ENCODE peak calls at places on chromosomes 2 and 18, in seven cellular contexts. One of them, this sample, is unnamed. For H3K4me1, the result is how much of the 10 kb centered on the place peaks cover.

GRCh38 chr18:9386872-9387271 is 52.3 kb downstream of the TWSG1 start:
- DNase-seq in testis: no peak
- DNase-seq in cardiac muscle cell: no peak
- DNase-seq in A549: no peak
- DNase-seq in HCT116: no peak
- DNase-seq in hepatocyte: no peak
- DNase-seq in psoas muscle: no peak
- DNase-seq in this sample: no peak

GRCh38 chr2:136008205-136008865 is 22.9 kb upstream of the DARS1 start:
- DNase-seq in hepatocyte: no peak
- DNase-seq in HCT116: no peak
- DNase-seq in A549: no peak
- DNase-seq in testis: peak
- DNase-seq in cardiac muscle cell: no peak
- DNase-seq in psoas muscle: peak
- DNase-seq in this sample: peak

GRCh38 chr2:218010116-218010837 is 7.5 kb upstream of the TNS1 start:
- DNase-seq in HCT116: no peak
- DNase-seq in testis: peak
- DNase-seq in hepatocyte: peak
- DNase-seq in psoas muscle: peak
- DNase-seq in A549: peak
- DNase-seq in cardiac muscle cell: peak
- DNase-seq in this sample: peak

GRCh38 chr2:207253946-207254345 is 88.2 kb upstream of the KLF7 start:
- DNase-seq in hepatocyte: peak
- DNase-seq in testis: no peak
- DNase-seq in HCT116: no peak
- DNase-seq in A549: peak
- DNase-seq in cardiac muscle cell: no peak
- DNase-seq in psoas muscle: no peak
- DNase-seq in this sample: no peak

GRCh38 chr2:3625186-3625585 is 30.3 kb downstream of the COLEC11 start:
- DNase-seq in HCT116: no peak
- DNase-seq in cardiac muscle cell: no peak
- DNase-seq in A549: no peak
- DNase-seq in psoas muscle: no peak
- DNase-seq in hepatocyte: no peak
- DNase-seq in testis: peak
- DNase-seq in this sample: peak

GRCh38 chr2:85001595-85001994 is 30.6 kb downstream of the KCMF1 start:
- DNase-seq in A549: no peak
- DNase-seq in psoas muscle: no peak
- DNase-seq in HCT116: no peak
- DNase-seq in hepatocyte: no peak
- DNase-seq in cardiac muscle cell: no peak
- DNase-seq in testis: no peak
- DNase-seq in this sample: no peak

GRCh38 chr18:45049548-45050307 is 369.0 kb downstream of the SETBP1 start:
- DNase-seq in psoas muscle: no peak
- DNase-seq in hepatocyte: no peak
- DNase-seq in cardiac muscle cell: no peak
- DNase-seq in testis: no peak
- DNase-seq in HCT116: no peak
- DNase-seq in A549: no peak
- DNase-seq in this sample: no peak

GRCh38 chr2:122478108-122478507 is 722.7 kb downstream of the TSN start:
- DNase-seq in A549: no peak
- DNase-seq in hepatocyte: no peak
- DNase-seq in cardiac muscle cell: no peak
- DNase-seq in psoas muscle: no peak
- DNase-seq in testis: no peak
- DNase-seq in HCT116: no peak
- DNase-seq in this sample: no peak

GRCh38 chr2:70140978-70141753 is 49.7 kb downstream of the C2orf42 start:
- DNase-seq in hepatocyte: peak
- DNase-seq in cardiac muscle cell: no peak
- DNase-seq in A549: no peak
- DNase-seq in psoas muscle: peak
- DNase-seq in testis: peak
- DNase-seq in HCT116: peak
- DNase-seq in this sample: peak

GRCh38 chr2:191318729-191319078 is 73.5 kb downstream of the MYO1B start:
- DNase-seq in A549: peak
- DNase-seq in HCT116: peak
- DNase-seq in hepatocyte: peak
- DNase-seq in psoas muscle: no peak
- DNase-seq in testis: no peak
- DNase-seq in cardiac muscle cell: peak
- DNase-seq in this sample: no peak

GRCh38 chr2:21787931-21788330 is 664.2 kb downstream of the TDRD15 start:
- DNase-seq in psoas muscle: no peak
- DNase-seq in testis: no peak
- DNase-seq in cardiac muscle cell: no peak
- DNase-seq in hepatocyte: no peak
- DNase-seq in A549: no peak
- DNase-seq in HCT116: no peak
- DNase-seq in this sample: no peak

GRCh38 chr2:159921752-159922404 is 123.9 kb upstream of the CD302 start:
- DNase-seq in psoas muscle: peak
- DNase-seq in hepatocyte: peak
- DNase-seq in HCT116: peak
- DNase-seq in cardiac muscle cell: peak
- DNase-seq in A549: peak
- DNase-seq in testis: peak
- DNase-seq in this sample: peak

GRCh38 chr18:52992041-52992440 is 652.0 kb downstream of the DCC start:
- DNase-seq in A549: no peak
- DNase-seq in HCT116: no peak
- DNase-seq in hepatocyte: peak
- DNase-seq in testis: no peak
- DNase-seq in psoas muscle: no peak
- DNase-seq in cardiac muscle cell: peak
- DNase-seq in this sample: no peak

GRCh38 chr2:199603748-199604291 is 146.1 kb upstream of the SATB2 start:
- DNase-seq in HCT116: no peak
- DNase-seq in cardiac muscle cell: peak
- DNase-seq in psoas muscle: no peak
- DNase-seq in A549: no peak
- DNase-seq in testis: no peak
- DNase-seq in hepatocyte: no peak
- DNase-seq in this sample: no peak

GRCh38 chr2:20516646-20517341 is 69.9 kb downstream of the RHOB start:
- DNase-seq in A549: no peak
- DNase-seq in HCT116: peak
- DNase-seq in hepatocyte: no peak
- DNase-seq in testis: no peak
- DNase-seq in psoas muscle: no peak
- DNase-seq in cardiac muscle cell: no peak
- DNase-seq in this sample: no peak

GRCh38 chr2:233049194-233049761 is 10.9 kb upstream of the INPP5D start:
- DNase-seq in A549: no peak
- DNase-seq in psoas muscle: no peak
- DNase-seq in cardiac muscle cell: no peak
- DNase-seq in hepatocyte: no peak
- DNase-seq in testis: no peak
- DNase-seq in HCT116: no peak
- DNase-seq in this sample: no peak

GRCh38 chr2:109318150-109318948 is 189.3 kb downstream of the SH3RF3 start:
- DNase-seq in A549: no peak
- DNase-seq in cardiac muscle cell: no peak
- DNase-seq in testis: peak
- DNase-seq in HCT116: no peak
- DNase-seq in psoas muscle: peak
- DNase-seq in hepatocyte: peak
- DNase-seq in this sample: peak

GRCh38 chr2:101111262-101111838 is 39.8 kb downstream of the TBC1D8 start:
- DNase-seq in testis: no peak
- DNase-seq in HCT116: no peak
- DNase-seq in psoas muscle: no peak
- DNase-seq in hepatocyte: no peak
- DNase-seq in A549: no peak
- DNase-seq in cardiac muscle cell: no peak
- DNase-seq in this sample: no peak

GRCh38 chr2:182020319-182021055 is 34.8 kb downstream of the PPP1R1C start:
- DNase-seq in A549: no peak
- DNase-seq in testis: no peak
- DNase-seq in HCT116: no peak
- DNase-seq in psoas muscle: no peak
- DNase-seq in cardiac muscle cell: no peak
- DNase-seq in hepatocyte: no peak
- DNase-seq in this sample: no peak

GRCh38 chr2:109330056-109330455 is 201.1 kb downstream of the SH3RF3 start:
- DNase-seq in testis: no peak
- DNase-seq in hepatocyte: no peak
- DNase-seq in A549: no peak
- DNase-seq in psoas muscle: no peak
- DNase-seq in HCT116: no peak
- DNase-seq in cardiac muscle cell: no peak
- DNase-seq in this sample: no peak

GRCh38 chr18:35030234-35030989 is 10.8 kb upstream of the MAPRE2 start:
- DNase-seq in A549: no peak
- DNase-seq in hepatocyte: peak
- DNase-seq in cardiac muscle cell: no peak
- DNase-seq in testis: no peak
- DNase-seq in psoas muscle: no peak
- DNase-seq in HCT116: no peak
- DNase-seq in this sample: no peak

GRCh38 chr2:223835701-223836532 is 1.5 kb downstream of the AP1S3 start:
- DNase-seq in testis: no peak
- DNase-seq in cardiac muscle cell: no peak
- DNase-seq in A549: no peak
- DNase-seq in psoas muscle: no peak
- DNase-seq in HCT116: no peak
- DNase-seq in hepatocyte: peak
- DNase-seq in this sample: no peak

GRCh38 chr2:61179701-61180639 is 18.0 kb downstream of the C2orf74 start:
- DNase-seq in testis: peak
- DNase-seq in hepatocyte: peak
- DNase-seq in A549: no peak
- DNase-seq in psoas muscle: peak
- DNase-seq in HCT116: no peak
- DNase-seq in cardiac muscle cell: peak
- DNase-seq in this sample: peak

GRCh38 chr2:57902578-57902977 is 144.0 kb upstream of the VRK2 start:
- DNase-seq in HCT116: no peak
- DNase-seq in A549: no peak
- DNase-seq in testis: no peak
- DNase-seq in psoas muscle: no peak
- DNase-seq in hepatocyte: no peak
- DNase-seq in cardiac muscle cell: no peak
- DNase-seq in this sample: no peak
- H3K4me3 ChIP-seq in HCT116: no peak
- H3K4me3 ChIP-seq in A549: no peak
- H3K4me3 ChIP-seq in testis: no peak
- H3K4me3 ChIP-seq in psoas muscle: no peak
- H3K4me3 ChIP-seq in hepatocyte: no peak
- H3K4me3 ChIP-seq in cardiac muscle cell: no peak
- H3K4me3 ChIP-seq in this sample: no peak

DNA sequence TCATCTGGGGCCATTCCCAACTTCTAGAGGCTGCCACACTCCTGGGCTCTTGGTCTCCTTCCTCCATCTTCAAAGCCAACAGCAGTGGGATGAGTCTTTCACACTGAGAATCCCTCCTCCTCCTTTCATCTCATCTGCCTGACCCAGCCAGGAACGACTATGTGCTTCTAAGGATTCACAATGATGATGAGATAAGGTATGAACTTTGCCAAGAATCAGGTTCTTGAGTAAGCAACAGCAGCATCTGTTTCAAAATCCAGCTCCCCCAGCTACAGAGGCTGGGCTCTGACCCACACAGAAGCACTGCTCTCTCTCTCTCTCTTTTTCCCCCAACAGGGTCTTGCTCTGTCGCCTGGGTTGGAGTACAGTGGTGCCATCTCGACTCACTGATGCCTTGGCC is 46.4 kb downstream of the TIMM21 start:
- DNase-seq in A549: no peak
- DNase-seq in cardiac muscle cell: no peak
- DNase-seq in hepatocyte: no peak
- DNase-seq in testis: no peak
- DNase-seq in HCT116: no peak
- DNase-seq in psoas muscle: no peak
- DNase-seq in this sample: no peak
- TF ChIP-seq CTCF in A549: no peak
- TF ChIP-seq CTCF in cardiac muscle cell: no peak
- TF ChIP-seq CTCF in hepatocyte: no peak
- TF ChIP-seq CTCF in testis: no peak
- TF ChIP-seq CTCF in HCT116: no peak
- TF ChIP-seq CTCF in psoas muscle: no peak
- TF ChIP-seq CTCF in this sample: no peak

GRCh38 chr2:105375001-105375561 is 23.8 kb downstream of the FHL2 start:
- DNase-seq in psoas muscle: no peak
- DNase-seq in hepatocyte: no peak
- DNase-seq in cardiac muscle cell: no peak
- DNase-seq in A549: no peak
- DNase-seq in testis: peak
- DNase-seq in HCT116: no peak
- DNase-seq in this sample: peak

GRCh38 chr2:105373895-105374401 is 24.9 kb downstream of the FHL2 start:
- DNase-seq in cardiac muscle cell: no peak
- DNase-seq in A549: no peak
- DNase-seq in testis: no peak
- DNase-seq in psoas muscle: no peak
- DNase-seq in HCT116: no peak
- DNase-seq in hepatocyte: no peak
- DNase-seq in this sample: no peak

GRCh38 chr2:105377871-105378270 is 21.0 kb downstream of the FHL2 start:
- DNase-seq in testis: no peak
- DNase-seq in A549: no peak
- DNase-seq in hepatocyte: no peak
- DNase-seq in cardiac muscle cell: no peak
- DNase-seq in HCT116: no peak
- DNase-seq in psoas muscle: no peak
- DNase-seq in this sample: no peak

GRCh38 chr2:105376789-105377231 is 22.0 kb downstream of the FHL2 start:
- DNase-seq in hepatocyte: no peak
- DNase-seq in cardiac muscle cell: no peak
- DNase-seq in HCT116: no peak
- DNase-seq in psoas muscle: no peak
- DNase-seq in testis: no peak
- DNase-seq in A549: no peak
- DNase-seq in this sample: no peak

DNA sequence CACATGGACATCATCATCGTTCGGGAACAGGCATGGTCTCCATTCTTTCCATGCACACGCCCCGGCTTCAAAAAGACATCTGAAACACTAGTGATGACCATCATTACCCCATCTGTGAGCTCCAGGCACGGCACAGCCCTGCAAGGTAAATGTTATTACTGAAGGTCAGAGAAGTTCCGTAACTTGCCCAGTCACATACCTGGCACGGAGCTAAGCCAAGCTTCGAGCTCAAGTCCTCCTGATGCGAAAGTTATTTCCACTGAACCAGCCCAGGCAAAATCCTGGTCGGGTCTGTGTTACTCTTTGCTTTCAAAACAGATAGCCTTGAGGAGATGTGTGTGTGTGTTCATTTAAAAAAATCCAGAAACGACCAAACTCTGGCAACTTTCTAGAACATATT is 22.8 kb downstream of the FHL2 start:
- DNase-seq in A549: no peak
- DNase-seq in cardiac muscle cell: no peak
- DNase-seq in psoas muscle: no peak
- DNase-seq in hepatocyte: no peak
- DNase-seq in HCT116: no peak
- DNase-seq in testis: no peak
- DNase-seq in this sample: no peak
- H3K4me1 ChIP-seq in A549: under half
- H3K4me1 ChIP-seq in cardiac muscle cell: half or more
- H3K4me1 ChIP-seq in psoas muscle: half or more
- H3K4me1 ChIP-seq in hepatocyte: under half
- H3K4me1 ChIP-seq in HCT116: under half
- H3K4me1 ChIP-seq in testis: half or more
- H3K4me1 ChIP-seq in this sample: under half

GRCh38 chr2:15906778-15907177 is 33.6 kb upstream of the MYCN start:
- DNase-seq in HCT116: no peak
- DNase-seq in cardiac muscle cell: no peak
- DNase-seq in psoas muscle: no peak
- DNase-seq in hepatocyte: no peak
- DNase-seq in A549: no peak
- DNase-seq in testis: no peak
- DNase-seq in this sample: no peak
- H3K4me3 ChIP-seq in HCT116: no peak
- H3K4me3 ChIP-seq in cardiac muscle cell: no peak
- H3K4me3 ChIP-seq in psoas muscle: no peak
- H3K4me3 ChIP-seq in hepatocyte: no peak
- H3K4me3 ChIP-seq in A549: no peak
- H3K4me3 ChIP-seq in testis: no peak
- H3K4me3 ChIP-seq in this sample: no peak

This sample was measured in uterus.